ENCODE peak calls at places on chromosomes 4 and X, in ten cellular contexts. One of them, this sample, is unnamed.

GRCh38 chr4:15778742-15779231 is 659 bp downstream of the CD38 start:
- DNase-seq in kidney epithelial cell: no peak
- DNase-seq in GM20000: peak
- DNase-seq in thoracic aorta: no peak
- DNase-seq in choroid plexus epithelial cell: peak
- DNase-seq in colonic mucosa: peak
- DNase-seq in GM13976: peak
- DNase-seq in progenitor cell of endocrine pancreas: no peak
- DNase-seq in IMR-90: no peak
- DNase-seq in endodermal cell: no peak
- DNase-seq in this sample: peak

GRCh38 chrX:22399793-22400192 is 127.1 kb downstream of the CBLL2 start:
- DNase-seq in IMR-90: peak
- DNase-seq in colonic mucosa: no peak
- DNase-seq in kidney epithelial cell: peak
- DNase-seq in GM20000: no peak
- DNase-seq in GM13976: no peak
- DNase-seq in endodermal cell: no peak
- DNase-seq in progenitor cell of endocrine pancreas: no peak
- DNase-seq in thoracic aorta: no peak
- DNase-seq in choroid plexus epithelial cell: no peak
- DNase-seq in this sample: no peak

GRCh38 chr4:71586087-71586763 is 197.7 kb downstream of the GC start:
- DNase-seq in endodermal cell: no peak
- DNase-seq in progenitor cell of endocrine pancreas: no peak
- DNase-seq in GM13976: no peak
- DNase-seq in thoracic aorta: no peak
- DNase-seq in GM20000: no peak
- DNase-seq in colonic mucosa: no peak
- DNase-seq in choroid plexus epithelial cell: no peak
- DNase-seq in kidney epithelial cell: no peak
- DNase-seq in IMR-90: no peak
- DNase-seq in this sample: no peak

GRCh38 chr4:75630174-75630931 is at the start of gene CDKL2:
- DNase-seq in IMR-90: no peak
- DNase-seq in kidney epithelial cell: peak
- DNase-seq in GM20000: peak
- DNase-seq in GM13976: peak
- DNase-seq in choroid plexus epithelial cell: peak
- DNase-seq in thoracic aorta: peak
- DNase-seq in endodermal cell: peak
- DNase-seq in progenitor cell of endocrine pancreas: peak
- DNase-seq in colonic mucosa: peak
- DNase-seq in this sample: peak

GRCh38 chr4:3630136-3630933 is 98.1 kb upstream of the LRPAP1 start:
- DNase-seq in thoracic aorta: no peak
- DNase-seq in choroid plexus epithelial cell: no peak
- DNase-seq in colonic mucosa: no peak
- DNase-seq in GM13976: no peak
- DNase-seq in kidney epithelial cell: no peak
- DNase-seq in IMR-90: no peak
- DNase-seq in GM20000: no peak
- DNase-seq in progenitor cell of endocrine pancreas: no peak
- DNase-seq in endodermal cell: peak
- DNase-seq in this sample: no peak

GRCh38 chr4:8828869-8829268 is 42.8 kb downstream of the HMX1 start:
- DNase-seq in thoracic aorta: no peak
- DNase-seq in kidney epithelial cell: no peak
- DNase-seq in choroid plexus epithelial cell: no peak
- DNase-seq in GM20000: no peak
- DNase-seq in progenitor cell of endocrine pancreas: peak
- DNase-seq in colonic mucosa: no peak
- DNase-seq in GM13976: no peak
- DNase-seq in IMR-90: no peak
- DNase-seq in endodermal cell: peak
- DNase-seq in this sample: no peak

GRCh38 chr4:172950990-172951389 is 217.6 kb upstream of the GALNT7 start:
- DNase-seq in GM20000: no peak
- DNase-seq in kidney epithelial cell: no peak
- DNase-seq in choroid plexus epithelial cell: no peak
- DNase-seq in progenitor cell of endocrine pancreas: no peak
- DNase-seq in thoracic aorta: no peak
- DNase-seq in GM13976: no peak
- DNase-seq in IMR-90: no peak
- DNase-seq in endodermal cell: no peak
- DNase-seq in colonic mucosa: no peak
- DNase-seq in this sample: no peak

GRCh38 chrX:140432328-140433025 is 72.4 kb downstream of the SOX3 start:
- DNase-seq in choroid plexus epithelial cell: no peak
- DNase-seq in IMR-90: no peak
- DNase-seq in kidney epithelial cell: no peak
- DNase-seq in GM20000: no peak
- DNase-seq in GM13976: no peak
- DNase-seq in progenitor cell of endocrine pancreas: no peak
- DNase-seq in endodermal cell: no peak
- DNase-seq in colonic mucosa: no peak
- DNase-seq in thoracic aorta: no peak
- DNase-seq in this sample: no peak

GRCh38 chr4:99324978-99325377 is 3.8 kb upstream of the ADH1B start:
- DNase-seq in GM20000: no peak
- DNase-seq in IMR-90: peak
- DNase-seq in progenitor cell of endocrine pancreas: no peak
- DNase-seq in endodermal cell: no peak
- DNase-seq in kidney epithelial cell: no peak
- DNase-seq in GM13976: no peak
- DNase-seq in thoracic aorta: no peak
- DNase-seq in colonic mucosa: peak
- DNase-seq in choroid plexus epithelial cell: peak
- DNase-seq in this sample: no peak

GRCh38 chr4:6419452-6420028 is 52.9 kb downstream of the PPP2R2C start:
- DNase-seq in thoracic aorta: no peak
- DNase-seq in IMR-90: peak
- DNase-seq in colonic mucosa: no peak
- DNase-seq in endodermal cell: no peak
- DNase-seq in choroid plexus epithelial cell: no peak
- DNase-seq in kidney epithelial cell: no peak
- DNase-seq in GM13976: no peak
- DNase-seq in GM20000: no peak
- DNase-seq in progenitor cell of endocrine pancreas: no peak
- DNase-seq in this sample: no peak

GRCh38 chrX:130097507-130098201 is 12.6 kb downstream of the ELF4 start:
- DNase-seq in choroid plexus epithelial cell: no peak
- DNase-seq in endodermal cell: no peak
- DNase-seq in IMR-90: no peak
- DNase-seq in GM20000: no peak
- DNase-seq in colonic mucosa: peak
- DNase-seq in kidney epithelial cell: no peak
- DNase-seq in thoracic aorta: no peak
- DNase-seq in GM13976: no peak
- DNase-seq in progenitor cell of endocrine pancreas: no peak
- DNase-seq in this sample: peak

GRCh38 chrX:71606536-71607216 is 11.6 kb downstream of the CXCR3 start:
- DNase-seq in GM13976: no peak
- DNase-seq in thoracic aorta: no peak
- DNase-seq in colonic mucosa: no peak
- DNase-seq in endodermal cell: no peak
- DNase-seq in progenitor cell of endocrine pancreas: no peak
- DNase-seq in kidney epithelial cell: no peak
- DNase-seq in IMR-90: no peak
- DNase-seq in GM20000: no peak
- DNase-seq in choroid plexus epithelial cell: no peak
- DNase-seq in this sample: no peak

GRCh38 chr4:6287017-6287788 is 17.6 kb downstream of the WFS1 start:
- DNase-seq in GM13976: no peak
- DNase-seq in GM20000: no peak
- DNase-seq in thoracic aorta: no peak
- DNase-seq in IMR-90: no peak
- DNase-seq in endodermal cell: no peak
- DNase-seq in progenitor cell of endocrine pancreas: no peak
- DNase-seq in choroid plexus epithelial cell: no peak
- DNase-seq in kidney epithelial cell: no peak
- DNase-seq in colonic mucosa: no peak
- DNase-seq in this sample: no peak

GRCh38 chr4:114264877-114265291 is 285.4 kb upstream of the ARSJ start:
- DNase-seq in thoracic aorta: no peak
- DNase-seq in colonic mucosa: no peak
- DNase-seq in kidney epithelial cell: no peak
- DNase-seq in choroid plexus epithelial cell: no peak
- DNase-seq in GM20000: no peak
- DNase-seq in progenitor cell of endocrine pancreas: no peak
- DNase-seq in IMR-90: peak
- DNase-seq in endodermal cell: no peak
- DNase-seq in GM13976: no peak
- DNase-seq in this sample: no peak

DNA sequence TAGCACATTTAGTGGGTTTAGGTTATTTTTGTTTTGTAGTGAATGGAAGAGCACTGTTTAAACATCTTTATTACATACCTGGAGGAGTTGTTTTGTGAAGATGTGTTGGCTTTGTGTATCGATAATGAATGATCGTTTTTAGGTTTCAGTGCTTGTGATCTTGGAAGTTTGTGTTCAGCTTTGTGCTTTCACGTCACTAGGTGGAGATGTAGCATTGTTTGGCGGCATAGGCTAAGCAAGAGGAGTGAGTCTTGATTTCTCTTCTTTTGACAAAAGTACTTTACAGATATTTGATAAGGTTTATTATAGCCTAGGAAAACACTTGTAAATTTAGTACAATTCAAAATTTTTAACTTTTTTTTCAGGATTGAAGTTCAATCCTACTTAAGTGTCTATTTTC is 50.4 kb downstream of the PDK3 start:
- DNase-seq in kidney epithelial cell: no peak
- DNase-seq in colonic mucosa: no peak
- DNase-seq in thoracic aorta: no peak
- DNase-seq in choroid plexus epithelial cell: peak
- DNase-seq in GM20000: no peak
- DNase-seq in endodermal cell: peak
- DNase-seq in GM13976: no peak
- DNase-seq in progenitor cell of endocrine pancreas: no peak
- DNase-seq in IMR-90: peak
- DNase-seq in this sample: no peak
- TF ChIP-seq CTCF in kidney epithelial cell: peak
- TF ChIP-seq CTCF in colonic mucosa: no peak
- TF ChIP-seq CTCF in thoracic aorta: no peak
- TF ChIP-seq CTCF in choroid plexus epithelial cell: peak
- TF ChIP-seq CTCF in GM20000: no peak
- TF ChIP-seq CTCF in endodermal cell: peak
- TF ChIP-seq CTCF in GM13976: no peak
- TF ChIP-seq CTCF in progenitor cell of endocrine pancreas: peak
- TF ChIP-seq CTCF in IMR-90: no peak
- TF ChIP-seq CTCF in this sample: no peak

GRCh38 chrX:57822398-57822797 is 87.9 kb downstream of the ZXDA start:
- DNase-seq in thoracic aorta: no peak
- DNase-seq in choroid plexus epithelial cell: no peak
- DNase-seq in endodermal cell: no peak
- DNase-seq in colonic mucosa: no peak
- DNase-seq in kidney epithelial cell: no peak
- DNase-seq in IMR-90: no peak
- DNase-seq in progenitor cell of endocrine pancreas: no peak
- DNase-seq in GM20000: no peak
- DNase-seq in GM13976: no peak
- DNase-seq in this sample: no peak

GRCh38 chrX:57821703-57822375 is 88.4 kb downstream of the ZXDA start:
- DNase-seq in kidney epithelial cell: no peak
- DNase-seq in GM13976: peak
- DNase-seq in choroid plexus epithelial cell: peak
- DNase-seq in thoracic aorta: no peak
- DNase-seq in colonic mucosa: peak
- DNase-seq in progenitor cell of endocrine pancreas: no peak
- DNase-seq in GM20000: peak
- DNase-seq in IMR-90: peak
- DNase-seq in endodermal cell: peak
- DNase-seq in this sample: peak

DNA sequence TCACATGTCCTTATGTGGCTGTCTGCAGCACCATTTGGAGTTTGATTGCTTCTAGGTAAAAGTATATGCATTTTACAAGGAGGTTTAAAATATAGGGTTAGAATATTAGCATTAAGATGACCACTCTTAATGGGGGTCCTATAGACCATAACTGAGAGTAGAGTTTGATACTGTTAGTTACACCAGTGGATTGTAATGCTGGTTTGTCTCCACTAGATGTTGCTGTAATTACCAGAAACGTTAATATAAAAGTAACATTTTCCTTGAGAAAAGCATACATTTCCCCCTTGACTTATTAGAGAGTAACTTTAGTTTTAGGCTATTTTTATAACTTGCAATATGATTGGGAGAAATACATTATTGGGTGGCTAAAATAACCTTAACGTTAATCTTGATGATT is 93.0 kb downstream of the ZXDA start:
- DNase-seq in GM13976: peak
- DNase-seq in GM20000: no peak
- DNase-seq in IMR-90: no peak
- DNase-seq in kidney epithelial cell: no peak
- DNase-seq in progenitor cell of endocrine pancreas: no peak
- DNase-seq in choroid plexus epithelial cell: peak
- DNase-seq in thoracic aorta: no peak
- DNase-seq in endodermal cell: no peak
- DNase-seq in colonic mucosa: no peak
- DNase-seq in this sample: no peak
- TF ChIP-seq CTCF in GM13976: no peak
- TF ChIP-seq CTCF in GM20000: peak
- TF ChIP-seq CTCF in IMR-90: peak
- TF ChIP-seq CTCF in kidney epithelial cell: no peak
- TF ChIP-seq CTCF in progenitor cell of endocrine pancreas: peak
- TF ChIP-seq CTCF in choroid plexus epithelial cell: peak
- TF ChIP-seq CTCF in thoracic aorta: no peak
- TF ChIP-seq CTCF in endodermal cell: peak
- TF ChIP-seq CTCF in colonic mucosa: peak
- TF ChIP-seq CTCF in this sample: no peak

DNA sequence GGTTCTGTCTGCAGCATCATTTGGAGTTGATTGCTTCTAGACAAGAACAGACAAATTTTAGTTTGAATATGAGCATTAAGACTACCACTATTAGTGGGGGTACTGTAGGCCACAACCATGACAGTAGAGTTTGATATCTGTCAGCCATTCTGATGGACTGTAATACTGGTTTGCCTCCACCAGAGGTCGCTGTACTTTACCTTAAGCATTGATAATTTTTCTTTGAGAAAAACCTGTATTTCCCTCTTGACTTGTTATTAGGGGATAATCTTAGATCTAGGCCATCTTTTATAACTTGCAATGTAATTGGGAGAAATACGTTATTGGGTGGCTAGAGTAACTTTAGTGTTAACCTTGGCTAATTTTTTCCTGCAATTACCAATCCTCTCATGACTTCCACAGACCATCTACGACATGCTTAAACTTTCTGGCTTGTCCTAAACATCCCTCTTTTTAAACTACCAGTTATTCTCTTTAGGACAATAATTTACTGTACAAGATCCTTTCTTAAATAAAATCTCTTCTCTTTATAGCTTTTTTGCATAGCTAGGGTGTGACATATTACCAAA is 562.4 kb downstream of the MAGEB5 start:
- DNase-seq in kidney epithelial cell: no peak
- DNase-seq in colonic mucosa: no peak
- DNase-seq in choroid plexus epithelial cell: no peak
- DNase-seq in GM20000: no peak
- DNase-seq in thoracic aorta: no peak
- DNase-seq in progenitor cell of endocrine pancreas: no peak
- DNase-seq in GM13976: no peak
- DNase-seq in IMR-90: no peak
- DNase-seq in endodermal cell: no peak
- DNase-seq in this sample: no peak
- TF ChIP-seq CTCF in kidney epithelial cell: peak
- TF ChIP-seq CTCF in colonic mucosa: no peak
- TF ChIP-seq CTCF in choroid plexus epithelial cell: no peak
- TF ChIP-seq CTCF in GM20000: no peak
- TF ChIP-seq CTCF in thoracic aorta: no peak
- TF ChIP-seq CTCF in progenitor cell of endocrine pancreas: peak
- TF ChIP-seq CTCF in GM13976: no peak
- TF ChIP-seq CTCF in IMR-90: no peak
- TF ChIP-seq CTCF in endodermal cell: peak
- TF ChIP-seq CTCF in this sample: peak

GRCh38 chr4:149972407-149972806 is 105.8 kb upstream of the DCLK2 start:
- DNase-seq in kidney epithelial cell: no peak
- DNase-seq in colonic mucosa: no peak
- DNase-seq in thoracic aorta: no peak
- DNase-seq in choroid plexus epithelial cell: no peak
- DNase-seq in GM20000: no peak
- DNase-seq in GM13976: no peak
- DNase-seq in endodermal cell: no peak
- DNase-seq in progenitor cell of endocrine pancreas: no peak
- DNase-seq in IMR-90: peak
- DNase-seq in this sample: no peak
- TF ChIP-seq CTCF in kidney epithelial cell: no peak
- TF ChIP-seq CTCF in colonic mucosa: no peak
- TF ChIP-seq CTCF in thoracic aorta: no peak
- TF ChIP-seq CTCF in choroid plexus epithelial cell: no peak
- TF ChIP-seq CTCF in GM20000: no peak
- TF ChIP-seq CTCF in GM13976: no peak
- TF ChIP-seq CTCF in endodermal cell: no peak
- TF ChIP-seq CTCF in progenitor cell of endocrine pancreas: no peak
- TF ChIP-seq CTCF in IMR-90: no peak
- TF ChIP-seq CTCF in this sample: no peak